ENCODE peak calls at places on chromosomes 2 and 18, in ten cellular contexts. One of them, this sample, is unnamed.

GRCh38 chr2:26609839-26610277 is 31.3 kb downstream of the CIB4 start:
- DNase-seq in Peyer's patch: no peak
- DNase-seq in stomach: no peak
- DNase-seq in IMR-90: no peak
- DNase-seq in NB4: peak
- DNase-seq in H54: no peak
- DNase-seq in tibial nerve: no peak
- DNase-seq in A549: no peak
- DNase-seq in uterus: no peak
- DNase-seq in sigmoid colon: no peak
- DNase-seq in this sample: no peak

GRCh38 chr18:21689736-21690135 is 14.8 kb downstream of the ABHD3 start:
- DNase-seq in Peyer's patch: no peak
- DNase-seq in stomach: no peak
- DNase-seq in IMR-90: no peak
- DNase-seq in NB4: no peak
- DNase-seq in H54: no peak
- DNase-seq in tibial nerve: no peak
- DNase-seq in A549: no peak
- DNase-seq in uterus: no peak
- DNase-seq in sigmoid colon: no peak
- DNase-seq in this sample: no peak

GRCh38 chr2:158024288-158024898 is 77.3 kb upstream of the UPP2 start:
- DNase-seq in Peyer's patch: peak
- DNase-seq in stomach: peak
- DNase-seq in IMR-90: peak
- DNase-seq in NB4: peak
- DNase-seq in H54: peak
- DNase-seq in tibial nerve: no peak
- DNase-seq in A549: peak
- DNase-seq in uterus: peak
- DNase-seq in sigmoid colon: no peak
- DNase-seq in this sample: peak

GRCh38 chr2:145258903-145259579 is 739.1 kb upstream of the ZEB2 start:
- DNase-seq in Peyer's patch: no peak
- DNase-seq in stomach: no peak
- DNase-seq in IMR-90: peak
- DNase-seq in NB4: peak
- DNase-seq in H54: no peak
- DNase-seq in tibial nerve: no peak
- DNase-seq in A549: no peak
- DNase-seq in uterus: no peak
- DNase-seq in sigmoid colon: no peak
- DNase-seq in this sample: no peak

GRCh38 chr18:24346254-24346653 is 51.4 kb downstream of the OSBPL1A start:
- DNase-seq in Peyer's patch: no peak
- DNase-seq in stomach: no peak
- DNase-seq in IMR-90: no peak
- DNase-seq in NB4: no peak
- DNase-seq in H54: no peak
- DNase-seq in tibial nerve: no peak
- DNase-seq in A549: no peak
- DNase-seq in uterus: no peak
- DNase-seq in sigmoid colon: no peak
- DNase-seq in this sample: no peak

GRCh38 chr18:40094441-40094840 is 1860.6 kb upstream of the PIK3C3 start:
- DNase-seq in Peyer's patch: no peak
- DNase-seq in stomach: no peak
- DNase-seq in IMR-90: no peak
- DNase-seq in NB4: no peak
- DNase-seq in H54: no peak
- DNase-seq in tibial nerve: no peak
- DNase-seq in A549: no peak
- DNase-seq in uterus: no peak
- DNase-seq in sigmoid colon: no peak
- DNase-seq in this sample: no peak

GRCh38 chr2:217276433-217276832 is 416.6 kb upstream of the TNP1 start:
- DNase-seq in Peyer's patch: no peak
- DNase-seq in stomach: no peak
- DNase-seq in IMR-90: no peak
- DNase-seq in NB4: no peak
- DNase-seq in H54: no peak
- DNase-seq in tibial nerve: no peak
- DNase-seq in A549: no peak
- DNase-seq in uterus: no peak
- DNase-seq in sigmoid colon: no peak
- DNase-seq in this sample: no peak

GRCh38 chr2:55592130-55592529 is 25.3 kb downstream of the PPP4R3B start:
- DNase-seq in Peyer's patch: no peak
- DNase-seq in stomach: no peak
- DNase-seq in IMR-90: no peak
- DNase-seq in NB4: no peak
- DNase-seq in H54: no peak
- DNase-seq in tibial nerve: no peak
- DNase-seq in A549: no peak
- DNase-seq in uterus: no peak
- DNase-seq in sigmoid colon: no peak
- DNase-seq in this sample: no peak

GRCh38 chr2:63663013-63663864 is 74.5 kb downstream of the MDH1 start:
- DNase-seq in Peyer's patch: no peak
- DNase-seq in stomach: no peak
- DNase-seq in IMR-90: peak
- DNase-seq in NB4: no peak
- DNase-seq in H54: no peak
- DNase-seq in tibial nerve: no peak
- DNase-seq in A549: no peak
- DNase-seq in uterus: no peak
- DNase-seq in sigmoid colon: no peak
- DNase-seq in this sample: no peak

GRCh38 chr2:63658176-63658968 is 69.6 kb downstream of the MDH1 start:
- DNase-seq in Peyer's patch: no peak
- DNase-seq in stomach: no peak
- DNase-seq in IMR-90: peak
- DNase-seq in NB4: no peak
- DNase-seq in H54: no peak
- DNase-seq in tibial nerve: no peak
- DNase-seq in A549: no peak
- DNase-seq in uterus: no peak
- DNase-seq in sigmoid colon: no peak
- DNase-seq in this sample: no peak

GRCh38 chr2:63661076-63661475 is 72.3 kb downstream of the MDH1 start:
- DNase-seq in Peyer's patch: no peak
- DNase-seq in stomach: no peak
- DNase-seq in IMR-90: peak
- DNase-seq in NB4: no peak
- DNase-seq in H54: no peak
- DNase-seq in tibial nerve: no peak
- DNase-seq in A549: no peak
- DNase-seq in uterus: no peak
- DNase-seq in sigmoid colon: no peak
- DNase-seq in this sample: no peak

GRCh38 chr2:63662028-63662804 is 73.5 kb downstream of the MDH1 start:
- DNase-seq in Peyer's patch: no peak
- DNase-seq in stomach: no peak
- DNase-seq in IMR-90: no peak
- DNase-seq in NB4: no peak
- DNase-seq in H54: no peak
- DNase-seq in tibial nerve: no peak
- DNase-seq in A549: no peak
- DNase-seq in uterus: no peak
- DNase-seq in sigmoid colon: no peak
- DNase-seq in this sample: no peak

DNA sequence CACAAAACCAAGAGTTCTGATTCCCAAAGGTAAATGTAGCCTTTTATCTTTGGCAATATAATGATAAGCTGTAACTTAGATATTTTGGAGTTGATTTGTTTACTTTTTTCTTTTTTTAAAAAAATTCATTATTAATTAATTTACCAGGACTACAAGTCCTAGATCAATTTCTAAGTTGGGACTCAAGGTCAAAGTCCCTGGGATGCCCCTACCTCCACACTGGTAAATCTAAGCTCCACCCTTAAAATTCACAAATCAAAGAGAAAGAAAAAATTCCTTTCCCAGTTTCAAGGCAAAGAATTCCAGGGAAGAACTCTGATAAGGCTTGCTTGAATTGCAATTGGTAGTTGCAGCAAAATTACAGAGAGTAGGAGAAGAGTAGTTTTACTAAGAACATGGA is 71.3 kb downstream of the MDH1 start:
- DNase-seq in Peyer's patch: no peak
- DNase-seq in stomach: no peak
- DNase-seq in IMR-90: no peak
- DNase-seq in NB4: no peak
- DNase-seq in H54: no peak
- DNase-seq in tibial nerve: no peak
- DNase-seq in A549: no peak
- DNase-seq in uterus: no peak
- DNase-seq in sigmoid colon: no peak
- DNase-seq in this sample: no peak
- TF ChIP-seq POLR2A in Peyer's patch: no peak
- TF ChIP-seq POLR2A in stomach: no peak
- TF ChIP-seq POLR2A in IMR-90: no peak
- TF ChIP-seq POLR2A in NB4: no peak
- TF ChIP-seq POLR2A in H54: no peak
- TF ChIP-seq POLR2A in tibial nerve: no peak
- TF ChIP-seq POLR2A in A549: no peak
- TF ChIP-seq POLR2A in uterus: no peak
- TF ChIP-seq POLR2A in sigmoid colon: no peak
- TF ChIP-seq POLR2A in this sample: no peak

DNA sequence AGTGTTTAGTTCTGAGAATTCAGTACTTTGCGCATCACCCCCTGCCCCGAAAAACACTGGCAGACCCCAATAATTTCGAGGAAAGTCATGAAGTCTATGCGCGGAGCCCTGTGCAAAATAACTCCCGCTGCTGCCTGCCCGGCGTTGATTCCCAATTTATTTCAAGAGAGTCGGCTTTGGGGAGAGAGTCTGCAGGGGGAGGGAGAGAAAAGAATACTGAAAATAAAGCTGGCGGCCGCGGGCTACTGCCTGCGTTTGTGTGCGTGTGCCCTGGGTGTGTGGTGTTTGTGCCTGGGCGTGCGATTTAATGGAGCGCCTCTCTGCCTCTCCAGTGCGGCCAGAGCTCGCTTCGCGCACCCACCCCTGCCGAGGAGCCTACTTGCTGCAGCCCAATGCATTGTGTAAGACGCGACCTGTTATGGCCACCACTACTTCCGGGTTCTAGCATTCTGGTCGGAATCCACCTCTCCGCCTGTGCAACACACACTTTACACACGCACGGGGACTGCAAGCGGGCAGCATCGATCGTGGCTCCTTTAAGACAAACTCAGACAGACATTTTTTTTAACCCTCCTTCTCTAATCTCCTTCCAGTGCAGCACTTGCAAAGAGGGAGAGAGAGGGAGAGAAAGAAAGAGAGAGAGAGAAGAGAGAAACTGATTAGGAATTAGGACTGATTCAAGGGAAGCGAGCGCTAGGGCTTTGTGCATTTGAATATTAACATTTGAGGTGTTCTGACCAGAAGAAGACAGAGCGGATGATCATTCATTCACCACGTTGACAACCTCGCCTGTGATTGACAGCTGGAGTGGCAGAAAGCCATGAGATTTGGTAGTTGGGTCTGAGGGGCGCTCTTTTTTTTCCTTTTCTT is at the start of gene MEIS1:
- DNase-seq in Peyer's patch: peak
- DNase-seq in stomach: peak
- DNase-seq in IMR-90: peak
- DNase-seq in NB4: peak
- DNase-seq in H54: peak
- DNase-seq in tibial nerve: peak
- DNase-seq in A549: peak
- DNase-seq in uterus: peak
- DNase-seq in sigmoid colon: peak
- DNase-seq in this sample: peak
- TF ChIP-seq POLR2A in Peyer's patch: peak
- TF ChIP-seq POLR2A in stomach: no peak
- TF ChIP-seq POLR2A in IMR-90: peak
- TF ChIP-seq POLR2A in NB4: no peak
- TF ChIP-seq POLR2A in H54: peak
- TF ChIP-seq POLR2A in tibial nerve: peak
- TF ChIP-seq POLR2A in A549: peak
- TF ChIP-seq POLR2A in uterus: peak
- TF ChIP-seq POLR2A in sigmoid colon: peak
- TF ChIP-seq POLR2A in this sample: peak

DNA sequence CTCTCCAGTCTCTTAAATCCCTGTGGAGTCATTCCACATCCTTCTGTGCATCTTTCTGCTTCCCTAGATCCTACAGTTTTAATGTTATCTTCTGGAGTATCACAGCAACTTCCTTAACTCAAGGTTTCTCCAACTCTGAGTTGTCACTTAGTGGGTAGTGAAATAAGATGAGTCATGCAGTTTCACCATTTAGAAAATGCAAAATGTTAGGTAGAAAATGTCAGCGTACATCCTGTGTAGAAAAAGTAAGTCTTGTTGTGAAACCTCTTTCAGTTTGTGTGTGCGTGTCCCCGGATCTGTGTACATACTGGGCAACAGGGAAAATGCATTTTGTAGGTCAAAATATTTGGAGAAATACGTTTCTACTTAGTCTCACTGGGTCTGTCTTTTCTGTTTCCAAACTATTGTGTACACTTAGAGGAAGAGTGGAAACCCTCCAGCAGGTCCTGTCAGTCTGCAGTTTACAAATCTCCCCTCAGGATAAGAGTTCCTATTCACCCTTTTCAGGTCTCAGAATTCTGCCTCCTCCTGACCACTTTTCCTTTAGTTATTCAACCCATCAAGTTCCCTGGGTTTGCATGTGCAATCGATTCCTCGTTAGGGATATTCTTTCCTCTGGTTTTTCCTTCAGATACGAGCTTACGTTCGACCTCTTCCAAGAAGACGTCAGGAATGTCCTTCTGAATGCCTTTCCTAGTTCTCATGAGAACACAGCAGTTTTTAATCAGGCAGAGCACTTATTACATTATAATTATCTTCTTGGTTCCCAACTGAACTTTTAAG is 154.8 kb downstream of the TGIF1 start:
- DNase-seq in Peyer's patch: no peak
- DNase-seq in stomach: no peak
- DNase-seq in IMR-90: peak
- DNase-seq in NB4: peak
- DNase-seq in H54: no peak
- DNase-seq in tibial nerve: no peak
- DNase-seq in A549: no peak
- DNase-seq in uterus: no peak
- DNase-seq in sigmoid colon: peak
- DNase-seq in this sample: no peak
- TF ChIP-seq POLR2A in Peyer's patch: no peak
- TF ChIP-seq POLR2A in stomach: no peak
- TF ChIP-seq POLR2A in IMR-90: peak
- TF ChIP-seq POLR2A in NB4: no peak
- TF ChIP-seq POLR2A in H54: peak
- TF ChIP-seq POLR2A in tibial nerve: no peak
- TF ChIP-seq POLR2A in A549: no peak
- TF ChIP-seq POLR2A in uterus: no peak
- TF ChIP-seq POLR2A in sigmoid colon: no peak
- TF ChIP-seq POLR2A in this sample: no peak

DNA sequence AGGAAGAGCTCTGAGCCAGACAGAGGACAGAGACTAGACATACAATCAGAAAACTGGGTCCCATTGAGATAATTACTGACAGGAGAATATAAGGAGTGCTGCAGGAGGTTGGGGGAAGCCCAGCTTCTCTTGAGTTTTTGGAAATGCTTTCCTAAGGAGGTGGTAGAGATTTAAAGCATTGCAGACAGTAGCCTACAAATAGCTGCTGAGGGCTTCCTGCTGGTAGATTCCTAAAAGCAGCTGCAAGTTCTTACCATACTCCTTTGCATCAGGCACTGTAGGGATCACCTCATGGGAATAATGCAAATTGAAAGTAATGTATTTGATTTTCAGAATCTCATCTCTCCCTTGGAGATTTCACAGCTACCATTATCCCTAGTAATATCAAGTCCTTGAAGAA is 902.6 kb upstream of the GCFC2 start:
- DNase-seq in Peyer's patch: no peak
- DNase-seq in stomach: no peak
- DNase-seq in IMR-90: no peak
- DNase-seq in NB4: no peak
- DNase-seq in H54: no peak
- DNase-seq in tibial nerve: no peak
- DNase-seq in A549: no peak
- DNase-seq in uterus: no peak
- DNase-seq in sigmoid colon: no peak
- DNase-seq in this sample: no peak
- TF ChIP-seq POLR2A in Peyer's patch: no peak
- TF ChIP-seq POLR2A in stomach: no peak
- TF ChIP-seq POLR2A in IMR-90: no peak
- TF ChIP-seq POLR2A in NB4: no peak
- TF ChIP-seq POLR2A in H54: no peak
- TF ChIP-seq POLR2A in tibial nerve: no peak
- TF ChIP-seq POLR2A in A549: no peak
- TF ChIP-seq POLR2A in uterus: no peak
- TF ChIP-seq POLR2A in sigmoid colon: no peak
- TF ChIP-seq POLR2A in this sample: no peak

This sample was measured in prostate gland.